ENCODE peak calls at places on chromosomes 11 and 22, in six cellular contexts. One of them, this sample, is unnamed. For H3K27me3 and H3K36me3, the result is how much of the 10 kb centered on the place peaks cover.

GRCh38 chr11:8248786-8249185 is 14.9 kb downstream of the LMO1 start:
- DNase-seq in bronchial epithelial cell: no peak
- DNase-seq in ovary: no peak
- DNase-seq in PC-9: no peak
- DNase-seq in IMR-90: no peak
- DNase-seq in brain microvascular endothelial cell: no peak
- DNase-seq in this sample: no peak

GRCh38 chr11:112619106-112619505 is 342.1 kb upstream of the NCAM1 start:
- DNase-seq in bronchial epithelial cell: no peak
- DNase-seq in ovary: no peak
- DNase-seq in PC-9: no peak
- DNase-seq in IMR-90: no peak
- DNase-seq in brain microvascular endothelial cell: no peak
- DNase-seq in this sample: no peak

GRCh38 chr11:14356342-14356741 is 2.6 kb downstream of the RRAS2 start:
- DNase-seq in bronchial epithelial cell: no peak
- DNase-seq in ovary: no peak
- DNase-seq in PC-9: no peak
- DNase-seq in IMR-90: no peak
- DNase-seq in brain microvascular endothelial cell: no peak
- DNase-seq in this sample: no peak

GRCh38 chr11:109247071-109247470 is 174.9 kb upstream of the C11orf87 start:
- DNase-seq in bronchial epithelial cell: peak
- DNase-seq in ovary: no peak
- DNase-seq in PC-9: no peak
- DNase-seq in IMR-90: peak
- DNase-seq in brain microvascular endothelial cell: peak
- DNase-seq in this sample: no peak

GRCh38 chr11:9616858-9617257 is 43.4 kb downstream of the WEE1 start:
- DNase-seq in bronchial epithelial cell: no peak
- DNase-seq in ovary: no peak
- DNase-seq in PC-9: no peak
- DNase-seq in IMR-90: peak
- DNase-seq in brain microvascular endothelial cell: no peak
- DNase-seq in this sample: no peak

GRCh38 chr22:36411589-36412258 is 24.0 kb upstream of the MYH9 start:
- DNase-seq in bronchial epithelial cell: no peak
- DNase-seq in ovary: no peak
- DNase-seq in PC-9: no peak
- DNase-seq in IMR-90: no peak
- DNase-seq in brain microvascular endothelial cell: no peak
- DNase-seq in this sample: no peak

GRCh38 chr11:125063429-125064043 is 431 bp downstream of the SLC37A2 start:
- DNase-seq in bronchial epithelial cell: no peak
- DNase-seq in ovary: no peak
- DNase-seq in PC-9: no peak
- DNase-seq in IMR-90: no peak
- DNase-seq in brain microvascular endothelial cell: no peak
- DNase-seq in this sample: no peak

GRCh38 chr11:6357222-6357621 is 33.1 kb upstream of the SMPD1 start:
- DNase-seq in bronchial epithelial cell: peak
- DNase-seq in ovary: peak
- DNase-seq in PC-9: peak
- DNase-seq in IMR-90: peak
- DNase-seq in brain microvascular endothelial cell: peak
- DNase-seq in this sample: peak

GRCh38 chr11:126115253-126115540 is 52.5 kb upstream of the CDON start:
- DNase-seq in bronchial epithelial cell: no peak
- DNase-seq in ovary: no peak
- DNase-seq in PC-9: no peak
- DNase-seq in IMR-90: no peak
- DNase-seq in brain microvascular endothelial cell: no peak
- DNase-seq in this sample: no peak

GRCh38 chr11:12073436-12073835 is 37.0 kb upstream of the MICAL2 start:
- DNase-seq in bronchial epithelial cell: no peak
- DNase-seq in ovary: no peak
- DNase-seq in PC-9: no peak
- DNase-seq in IMR-90: no peak
- DNase-seq in brain microvascular endothelial cell: no peak
- DNase-seq in this sample: no peak

GRCh38 chr22:37971475-37972434 is 12.6 kb downstream of the SOX10 start:
- DNase-seq in bronchial epithelial cell: no peak
- DNase-seq in ovary: no peak
- DNase-seq in PC-9: no peak
- DNase-seq in IMR-90: no peak
- DNase-seq in brain microvascular endothelial cell: no peak
- DNase-seq in this sample: no peak

GRCh38 chr11:19076744-19077589 is 16.4 kb upstream of the MRGPRX2 start:
- DNase-seq in bronchial epithelial cell: peak
- DNase-seq in ovary: no peak
- DNase-seq in PC-9: peak
- DNase-seq in IMR-90: peak
- DNase-seq in brain microvascular endothelial cell: peak
- DNase-seq in this sample: no peak

GRCh38 chr22:17867160-17867785 is 93.0 kb upstream of the BID start:
- DNase-seq in bronchial epithelial cell: no peak
- DNase-seq in ovary: peak
- DNase-seq in PC-9: no peak
- DNase-seq in IMR-90: no peak
- DNase-seq in brain microvascular endothelial cell: no peak
- DNase-seq in this sample: no peak

GRCh38 chr11:70241709-70242108 is 28.8 kb upstream of the PPFIA1 start:
- DNase-seq in bronchial epithelial cell: no peak
- DNase-seq in ovary: no peak
- DNase-seq in PC-9: no peak
- DNase-seq in IMR-90: no peak
- DNase-seq in brain microvascular endothelial cell: no peak
- DNase-seq in this sample: no peak

GRCh38 chr22:22207845-22208564 is 36.6 kb upstream of the VPREB1 start:
- DNase-seq in bronchial epithelial cell: peak
- DNase-seq in ovary: no peak
- DNase-seq in PC-9: peak
- DNase-seq in IMR-90: peak
- DNase-seq in brain microvascular endothelial cell: peak
- DNase-seq in this sample: no peak

GRCh38 chr11:64123102-64123434 is 42.8 kb downstream of the MACROD1 start:
- DNase-seq in bronchial epithelial cell: peak
- DNase-seq in ovary: peak
- DNase-seq in PC-9: no peak
- DNase-seq in IMR-90: no peak
- DNase-seq in brain microvascular endothelial cell: no peak
- DNase-seq in this sample: no peak

GRCh38 chr11:31757245-31757835 is 53.8 kb downstream of the PAX6 start:
- DNase-seq in bronchial epithelial cell: peak
- DNase-seq in ovary: no peak
- DNase-seq in PC-9: no peak
- DNase-seq in IMR-90: no peak
- DNase-seq in brain microvascular endothelial cell: no peak
- DNase-seq in this sample: no peak

GRCh38 chr22:17774928-17775675 is 833 bp upstream of the BID start:
- DNase-seq in bronchial epithelial cell: no peak
- DNase-seq in ovary: no peak
- DNase-seq in PC-9: no peak
- DNase-seq in IMR-90: no peak
- DNase-seq in brain microvascular endothelial cell: no peak
- DNase-seq in this sample: no peak

DNA sequence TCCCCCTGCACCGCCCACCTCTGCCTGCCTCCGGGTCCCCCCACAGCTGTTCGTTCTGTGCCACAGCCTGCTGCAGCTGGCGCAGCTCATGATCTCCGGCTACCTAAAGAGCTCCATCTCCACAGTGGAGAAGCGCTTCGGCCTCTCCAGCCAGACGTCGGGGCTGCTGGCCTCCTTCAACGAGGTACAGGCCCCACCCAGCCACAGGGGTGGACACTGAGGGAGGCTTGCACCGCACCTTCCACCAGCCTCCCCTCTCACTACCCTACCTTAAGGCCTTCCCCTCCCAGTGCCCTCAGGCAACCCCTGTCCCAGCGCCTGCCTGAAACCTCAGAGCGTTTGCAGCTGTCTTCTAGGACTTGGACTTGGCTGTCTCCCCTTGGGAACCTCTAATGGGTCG is 13.0 kb downstream of the SLCO2B1 start:
- DNase-seq in bronchial epithelial cell: no peak
- DNase-seq in ovary: no peak
- DNase-seq in PC-9: no peak
- DNase-seq in IMR-90: no peak
- DNase-seq in brain microvascular endothelial cell: no peak
- DNase-seq in this sample: no peak
- H3K27me3 ChIP-seq in bronchial epithelial cell: under half
- H3K27me3 ChIP-seq in ovary: under half
- H3K27me3 ChIP-seq in PC-9: half or more
- H3K27me3 ChIP-seq in IMR-90: half or more
- H3K27me3 ChIP-seq in brain microvascular endothelial cell: under half
- H3K27me3 ChIP-seq in this sample: under half

GRCh38 chr11:45017329-45017728 is 66.6 kb upstream of the TP53I11 start:
- DNase-seq in bronchial epithelial cell: no peak
- DNase-seq in ovary: no peak
- DNase-seq in PC-9: no peak
- DNase-seq in IMR-90: no peak
- DNase-seq in brain microvascular endothelial cell: no peak
- DNase-seq in this sample: no peak
- TF ChIP-seq CTCF in bronchial epithelial cell: no peak
- TF ChIP-seq CTCF in ovary: no peak
- TF ChIP-seq CTCF in PC-9: peak
- TF ChIP-seq CTCF in IMR-90: no peak
- TF ChIP-seq CTCF in brain microvascular endothelial cell: peak
- TF ChIP-seq CTCF in this sample: no peak

DNA sequence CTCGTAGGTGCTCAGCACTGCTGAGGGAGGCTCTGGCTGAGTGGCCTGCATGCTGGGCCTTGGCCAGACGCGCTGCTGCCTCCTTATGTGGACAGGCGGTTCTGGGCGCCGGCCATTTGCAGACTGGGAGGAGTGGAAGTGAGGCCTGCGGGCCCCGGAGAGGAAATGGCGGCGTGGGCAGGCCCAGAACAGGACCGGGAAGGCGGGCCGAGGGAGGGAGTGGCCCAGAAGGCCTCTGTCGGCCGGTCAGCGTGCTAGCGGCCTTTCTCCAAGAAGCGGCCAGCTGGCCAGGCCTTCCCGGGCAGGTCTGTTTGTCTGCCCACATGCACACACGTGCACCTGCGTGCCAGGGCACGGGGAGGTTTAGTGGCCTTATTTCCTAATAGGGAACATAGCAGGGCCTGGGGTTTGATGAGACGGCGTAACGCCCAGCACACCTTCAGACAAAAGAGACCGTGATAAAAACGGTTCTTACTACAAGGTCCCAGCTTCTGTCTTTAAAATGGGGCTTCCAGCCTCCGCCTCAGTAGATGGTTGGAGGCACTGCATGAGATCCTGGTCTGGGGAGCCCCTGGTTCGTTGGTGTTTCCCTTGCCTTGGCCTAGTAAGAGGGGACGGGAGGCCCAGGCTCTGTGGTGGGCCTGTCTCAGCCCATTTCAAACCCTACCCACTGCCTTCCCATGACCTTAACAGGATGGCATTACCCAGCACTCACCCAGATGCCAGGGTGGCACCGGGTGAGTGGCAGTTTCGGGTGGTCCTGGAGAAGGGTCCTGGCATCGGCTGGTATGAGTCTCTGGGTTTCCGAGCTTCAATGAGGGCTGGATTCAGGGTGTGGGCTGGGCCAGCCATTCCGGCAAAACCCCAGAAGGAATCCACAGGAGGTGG is 65.1 kb upstream of the PPARA start:
- DNase-seq in bronchial epithelial cell: peak
- DNase-seq in ovary: peak
- DNase-seq in PC-9: no peak
- DNase-seq in IMR-90: no peak
- DNase-seq in brain microvascular endothelial cell: no peak
- DNase-seq in this sample: no peak
- H3K36me3 ChIP-seq in bronchial epithelial cell: half or more
- H3K36me3 ChIP-seq in ovary: under half
- H3K36me3 ChIP-seq in PC-9: under half
- H3K36me3 ChIP-seq in IMR-90: under half
- H3K36me3 ChIP-seq in brain microvascular endothelial cell: under half
- H3K36me3 ChIP-seq in this sample: under half

DNA sequence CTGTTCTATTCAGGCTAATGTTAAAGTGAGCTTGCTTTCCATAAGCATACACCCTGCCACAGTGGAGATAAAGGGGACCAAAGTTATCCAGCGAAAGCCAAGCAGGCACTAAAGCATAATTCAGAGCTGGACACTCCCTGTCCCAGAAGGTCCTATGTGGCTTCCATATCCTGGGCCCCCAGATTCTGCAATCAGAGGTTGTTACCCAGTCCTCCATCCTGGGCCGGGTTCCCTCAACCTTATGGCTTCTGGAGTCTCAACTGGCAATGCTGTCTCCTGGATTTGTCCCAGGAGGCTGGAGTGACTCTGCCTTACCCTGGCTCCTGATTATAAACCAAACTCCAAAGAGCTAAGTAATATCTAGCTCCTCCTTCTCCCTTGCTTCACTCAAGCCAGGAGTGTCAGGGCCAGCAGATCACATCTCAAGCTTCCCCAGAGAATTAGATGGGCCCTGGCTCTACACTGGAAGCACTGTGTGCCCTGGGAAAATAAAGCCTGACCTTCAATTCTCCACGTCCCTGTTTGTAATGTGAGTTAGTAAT is 14.0 kb upstream of the SMIM35 start:
- DNase-seq in bronchial epithelial cell: no peak
- DNase-seq in ovary: no peak
- DNase-seq in PC-9: no peak
- DNase-seq in IMR-90: no peak
- DNase-seq in brain microvascular endothelial cell: no peak
- DNase-seq in this sample: no peak
- H3K27me3 ChIP-seq in bronchial epithelial cell: under half
- H3K27me3 ChIP-seq in ovary: under half
- H3K27me3 ChIP-seq in PC-9: under half
- H3K27me3 ChIP-seq in IMR-90: under half
- H3K27me3 ChIP-seq in brain microvascular endothelial cell: under half
- H3K27me3 ChIP-seq in this sample: under half

This sample was measured in BJ.